ENCODE peak calls at places on chromosomes 5 and 9, in five cellular contexts. B is epithelial cell of esophagus, K is colonic mucosa, V is MM.1S, Z is fibroblast of mammary gland. S is an unnamed sample.

GRCh38 chr5:155239803-155240202 is 226.2 kb downstream of the KIF4B start:
- DNase-seq in B (peak), K (no peak), V (no peak), Z (no peak), S (no peak)

GRCh38 chr9:84697494-84698114 is 28.1 kb downstream of the NTRK2 start:
- DNase-seq in B (peak), K (peak), V (peak), Z (peak), S (peak)

GRCh38 chr9:79257215-79257614 is 314.6 kb upstream of the TLE4 start:
- DNase-seq in B (peak), K (no peak), V (no peak), Z (no peak), S (no peak)

GRCh38 chr5:119287547-119288073 is 68.2 kb upstream of the TNFAIP8 start:
- DNase-seq in B (peak), K (no peak), V (no peak), Z (no peak), S (no peak)

GRCh38 chr5:93926831-93927600 is 185.6 kb upstream of the POU5F2 start:
- DNase-seq in B (peak), K (no peak), V (no peak), Z (peak), S (no peak)

GRCh38 chr5:566636-567309 is 42.5 kb upstream of the SLC9A3 start:
- DNase-seq in B (no peak), K (no peak), V (no peak), Z (no peak), S (no peak)

GRCh38 chr5:109844695-109845094 is 155.0 kb downstream of the MAN2A1 start:
- DNase-seq in B (peak), K (no peak), V (no peak), Z (peak), S (no peak)

GRCh38 chr9:68472119-68472518 is 68.6 kb downstream of the TMEM252 start:
- DNase-seq in B (no peak), K (no peak), V (no peak), Z (no peak), S (no peak)

GRCh38 chr9:88732128-88732527 is 197.2 kb downstream of the NXNL2 start:
- DNase-seq in B (no peak), K (no peak), V (no peak), Z (peak), S (no peak)

GRCh38 chr9:116230233-116230632 is 76.6 kb downstream of the PAPPA start:
- DNase-seq in B (no peak), K (no peak), V (no peak), Z (no peak), S (no peak)

DNA sequence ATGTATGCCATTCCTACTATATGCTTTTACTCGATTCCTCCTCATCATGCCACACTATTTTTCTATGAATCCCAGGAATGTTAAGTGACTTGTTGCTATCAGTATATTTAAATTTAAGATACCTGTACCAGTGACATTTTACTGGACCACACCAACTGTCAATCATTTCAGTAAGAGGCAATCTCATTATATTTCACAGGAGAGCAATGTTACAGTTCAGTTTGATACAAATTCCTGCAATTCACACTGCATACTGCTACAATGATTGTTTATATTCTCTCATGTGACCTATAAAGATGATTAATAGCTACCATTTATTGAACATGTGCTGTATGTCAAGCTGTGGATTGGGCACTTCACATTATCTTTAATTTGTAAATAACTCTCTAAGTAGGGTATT is 30.0 kb downstream of the SPEF2 start:
- DNase-seq in B (no peak), K (no peak), V (no peak), Z (no peak), S (no peak)
- TF ChIP-seq CTCF in B (no peak), K (no peak), V (no peak), Z (no peak), S (no peak)

DNA sequence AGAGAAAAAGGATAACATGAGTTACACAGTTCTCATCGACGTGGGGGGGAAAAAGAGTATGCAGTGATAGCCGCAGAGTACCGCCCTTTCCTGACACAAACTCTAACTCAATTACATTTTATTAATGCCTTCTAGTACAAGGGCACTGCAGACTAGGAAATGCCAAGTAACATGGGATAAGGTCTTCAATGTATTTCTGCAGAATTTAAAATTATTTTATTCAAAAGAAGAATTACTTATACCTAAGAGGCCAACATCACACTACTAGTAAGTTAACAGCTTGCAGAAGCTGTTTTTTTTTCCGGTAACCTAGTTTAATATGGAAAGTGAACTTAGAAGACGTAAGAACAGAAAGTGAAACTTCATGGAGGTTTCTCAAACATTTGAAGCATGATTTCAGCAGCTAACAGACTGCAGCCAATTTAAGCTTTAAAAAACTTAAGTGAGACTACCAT is 3.9 kb downstream of the SETX start:
- DNase-seq in B (no peak), K (no peak), V (peak), Z (peak), S (no peak)
- H3K4me3 ChIP-seq in B (no peak), K (no peak), V (peak), Z (no peak), S (no peak)

GRCh38 chr5:146568161-146568560 is 52.2 kb upstream of the GPR151 start:
- DNase-seq in B (no peak), K (no peak), V (no peak), Z (no peak), S (no peak)

GRCh38 chr5:146564036-146564762 is 48.2 kb upstream of the GPR151 start:
- DNase-seq in B (peak), K (no peak), V (no peak), Z (no peak), S (no peak)

GRCh38 chr5:146562461-146562860 is 46.5 kb upstream of the GPR151 start:
- DNase-seq in B (no peak), K (no peak), V (no peak), Z (no peak), S (no peak)

GRCh38 chr5:146561711-146562110 is 45.7 kb upstream of the GPR151 start:
- DNase-seq in B (no peak), K (no peak), V (no peak), Z (no peak), S (no peak)

DNA sequence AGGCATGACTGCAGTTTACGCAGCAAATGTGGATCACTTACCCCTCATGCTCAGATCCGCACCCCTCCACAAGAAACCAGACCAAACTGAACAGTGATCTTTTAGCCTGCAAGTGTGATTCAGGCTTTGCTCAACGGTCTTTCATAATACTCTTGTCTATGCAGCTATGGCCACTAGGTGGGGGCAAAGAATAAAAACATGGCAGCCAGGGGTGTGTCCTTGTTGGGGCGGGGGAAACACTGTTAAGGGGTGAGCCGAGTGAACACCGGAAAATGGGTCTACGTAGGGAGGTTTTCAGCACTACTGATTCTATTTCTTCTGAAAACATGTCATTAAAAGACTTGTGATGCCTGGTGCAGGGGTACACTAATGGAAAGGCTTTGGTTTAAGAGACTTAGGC is 49.8 kb upstream of the GPR151 start:
- DNase-seq in B (peak), K (peak), V (peak), Z (peak), S (no peak)
- TF ChIP-seq CTCF in B (peak), K (peak), V (peak), Z (peak), S (peak)

GRCh38 chr9:136553581-136553980 is 7.7 kb upstream of the NOTCH1 start:
- DNase-seq in B (no peak), K (no peak), V (no peak), Z (no peak), S (no peak)

GRCh38 chr9:136549010-136549980 is 3.4 kb upstream of the NOTCH1 start:
- DNase-seq in B (no peak), K (no peak), V (no peak), Z (no peak), S (no peak)

GRCh38 chr9:136552117-136552685 is 6.4 kb upstream of the NOTCH1 start:
- DNase-seq in B (peak), K (no peak), V (no peak), Z (peak), S (no peak)

GRCh38 chr9:136550439-136551085 is 4.7 kb upstream of the NOTCH1 start:
- DNase-seq in B (peak), K (no peak), V (no peak), Z (no peak), S (no peak)

GRCh38 chr9:136551401-136552116 is 5.7 kb upstream of the NOTCH1 start:
- DNase-seq in B (peak), K (peak), V (no peak), Z (peak), S (no peak)
- H3K4me3 ChIP-seq in B (peak), K (no peak), V (no peak), Z (peak), S (no peak)

GRCh38 chr5:133316346-133317343 is 264.8 kb downstream of the HSPA4 start:
- DNase-seq in B (no peak), K (no peak), V (no peak), Z (peak), S (no peak)
- TF ChIP-seq CTCF in B (peak), K (no peak), V (no peak), Z (peak), S (peak)

DNA sequence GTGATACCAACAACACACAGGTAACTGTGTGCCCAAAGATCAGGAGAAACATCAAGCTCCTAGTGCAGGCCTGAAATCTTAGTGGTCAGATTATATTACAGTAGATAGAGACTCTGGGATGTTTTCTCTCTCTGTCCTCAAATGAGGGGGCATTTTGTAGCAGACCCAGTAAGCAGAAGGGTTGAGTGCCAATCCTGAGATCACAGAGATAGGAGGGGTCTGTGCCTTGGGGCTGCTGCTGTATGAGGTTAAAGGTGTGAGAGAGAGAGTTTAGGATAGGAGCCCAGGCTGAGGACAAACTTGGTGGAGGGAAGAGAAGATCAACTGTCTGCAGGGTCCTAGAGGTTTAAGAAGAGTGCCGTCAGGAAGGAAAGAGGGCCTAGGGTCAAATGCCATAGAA is 152.3 kb downstream of the DCP2 start:
- DNase-seq in B (no peak), K (no peak), V (no peak), Z (no peak), S (no peak)
- H3K4me3 ChIP-seq in B (no peak), K (no peak), V (no peak), Z (no peak), S (no peak)